ENCODE peak calls at places on chromosomes 3 and 15, in eight cellular contexts. W is neural progenitor cell; L is heart left ventricle; J is uterus; K is CD8-positive, alpha-beta T cell; Z is hepatocyte; S is fibroblast of lung; R is ascending aorta. P is an unnamed sample.

GRCh38 chr3:123068227-123069020 is 1.6 kb downstream of the PDIA5 start:
- DNase-seq in W (no peak), L (no peak), J (no peak), K (peak; percentile 41), Z (peak; percentile 48), S (no peak), R (no peak), P (no peak)

GRCh38 chr3:170808041-170808440 is 62.0 kb downstream of the RPL22L1 start:
- DNase-seq in W (no peak), L (no peak), J (no peak), K (no peak), Z (no peak), S (no peak), R (no peak), P (no peak)

GRCh38 chr3:100254168-100254777 is 6.5 kb upstream of the TBC1D23 start:
- DNase-seq in W (peak; percentile 86), L (peak; percentile 68), J (peak; percentile 64), K (no peak), Z (peak; percentile 85), S (peak; percentile 76), R (no peak), P (no peak)

GRCh38 chr3:30476373-30477082 is 129.9 kb upstream of the TGFBR2 start:
- DNase-seq in W (no peak), L (no peak), J (no peak), K (no peak), Z (no peak), S (peak; percentile 49), R (no peak), P (no peak)

GRCh38 chr3:156787015-156787414 is 39.1 kb upstream of the LEKR1 start:
- DNase-seq in W (no peak), L (no peak), J (no peak), K (no peak), Z (no peak), S (no peak), R (no peak), P (no peak)

GRCh38 chr3:127454968-127455367 is 135.6 kb downstream of the TPRA1 start:
- DNase-seq in W (no peak), L (no peak), J (no peak), K (no peak), Z (no peak), S (no peak), R (no peak), P (no peak)

GRCh38 chr3:152737021-152737908 is 97.7 kb upstream of the P2RY1 start:
- DNase-seq in W (no peak), L (peak; percentile 29), J (peak; percentile 20), K (no peak), Z (no peak), S (peak; percentile 85), R (no peak), P (no peak)

GRCh38 chr3:49415931-49416601 is 3.8 kb downstream of the TCTA start:
- DNase-seq in W (no peak), L (no peak), J (no peak), K (peak; percentile 66), Z (no peak), S (no peak), R (no peak), P (no peak)

GRCh38 chr3:112074006-112074405 is 12.2 kb upstream of the C3orf52 start:
- DNase-seq in W (no peak), L (no peak), J (no peak), K (no peak), Z (no peak), S (peak; percentile 56), R (no peak), P (no peak)

GRCh38 chr15:32952901-32953889 is 235.4 kb downstream of the GREM1 start:
- DNase-seq in W (peak; percentile 13), L (no peak), J (no peak), K (no peak), Z (no peak), S (peak; percentile 55), R (no peak), P (no peak)

GRCh38 chr3:152426393-152426792 is 157.7 kb downstream of the MBNL1 start:
- DNase-seq in W (no peak), L (no peak), J (no peak), K (no peak), Z (no peak), S (no peak), R (no peak), P (no peak)

DNA sequence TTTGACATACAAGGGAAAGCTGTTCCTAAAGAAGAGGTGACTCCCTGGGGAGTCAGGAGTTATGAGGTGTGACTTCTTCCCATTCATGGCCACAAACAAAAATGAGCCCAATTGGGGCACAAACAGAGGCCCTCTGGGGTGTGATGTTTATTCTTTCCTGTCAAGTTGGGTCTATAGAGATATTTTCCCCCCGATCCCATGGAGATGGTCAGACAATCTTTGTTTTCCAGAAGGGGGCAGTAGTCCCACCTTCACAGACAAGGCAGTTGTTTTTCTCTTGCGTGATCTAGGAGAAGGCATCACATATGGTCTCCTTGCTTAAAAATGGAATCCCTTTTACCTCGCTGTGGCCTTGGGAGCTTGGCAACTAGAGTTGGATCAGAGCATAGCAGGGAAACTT is 110.3 kb downstream of the MFSD1 start:
- DNase-seq in W (no peak), L (no peak), J (no peak), K (no peak), Z (no peak), S (no peak), R (no peak), P (no peak)
- TF ChIP-seq CTCF in W (peak; percentile 45), L (no peak), J (no peak), K (no peak), Z (no peak), S (no peak), R (no peak), P (no peak)

GRCh38 chr15:100133001-100133400 is 208.8 kb downstream of the ADAMTS17 start:
- DNase-seq in W (peak; percentile 22), L (no peak), J (no peak), K (no peak), Z (no peak), S (no peak), R (no peak), P (no peak)

GRCh38 chr15:100132309-100132708 is 209.5 kb downstream of the ADAMTS17 start:
- DNase-seq in W (no peak), L (no peak), J (no peak), K (no peak), Z (no peak), S (no peak), R (no peak), P (no peak)

GRCh38 chr15:100129677-100130076 is 212.1 kb downstream of the ADAMTS17 start:
- DNase-seq in W (no peak), L (no peak), J (no peak), K (no peak), Z (no peak), S (no peak), R (no peak), P (no peak)

GRCh38 chr15:100133981-100134711 is 207.6 kb downstream of the ADAMTS17 start:
- DNase-seq in W (no peak), L (no peak), J (no peak), K (no peak), Z (no peak), S (no peak), R (no peak), P (no peak)

DNA sequence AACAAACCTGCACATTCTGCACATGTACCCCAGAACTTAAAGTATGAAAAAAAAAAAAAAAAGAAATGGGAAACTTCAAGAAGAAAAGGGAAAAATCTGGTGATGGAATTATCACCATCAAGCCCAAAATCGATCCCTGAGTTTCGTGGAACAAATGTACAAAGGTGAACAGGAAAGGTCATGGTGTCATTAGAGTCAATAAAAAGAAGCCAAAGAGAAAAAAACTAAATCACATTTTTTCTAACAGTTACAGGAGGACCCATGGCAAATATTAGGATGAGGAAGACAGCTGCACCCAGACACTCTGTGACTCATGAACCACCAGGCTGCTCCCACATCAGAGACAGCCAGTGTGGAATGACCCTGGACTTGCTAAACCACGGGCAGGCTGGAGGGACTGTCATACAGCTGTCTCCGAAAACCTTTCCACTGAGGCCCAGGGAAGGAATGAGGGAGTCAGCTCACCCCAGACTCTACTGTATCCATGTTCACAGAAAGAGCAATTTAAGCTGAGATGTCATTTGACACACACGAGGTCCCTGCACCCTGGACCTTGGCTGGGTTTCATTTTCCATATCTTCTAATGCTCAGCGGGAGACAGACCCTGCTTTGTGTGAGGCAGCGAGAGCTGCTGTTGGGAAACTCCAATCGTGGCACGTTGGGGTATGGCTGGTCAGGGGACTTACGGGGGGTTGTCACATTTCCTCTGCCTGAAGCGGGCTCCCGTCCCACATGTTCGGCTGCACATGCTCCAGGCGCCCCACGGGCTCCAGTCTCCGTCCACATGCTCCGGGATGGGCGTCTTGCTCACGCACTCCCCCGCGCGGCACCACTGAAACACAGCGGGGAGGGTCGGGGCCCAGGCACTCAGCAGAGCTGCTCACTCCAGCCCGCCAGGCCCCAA is 210.2 kb downstream of the ADAMTS17 start:
- DNase-seq in W (peak; percentile 49), L (peak; percentile 79), J (no peak), K (no peak), Z (peak; percentile 30), S (peak; percentile 71), R (no peak), P (no peak)
- TF ChIP-seq CTCF in W (peak; percentile 44), L (peak; percentile 57), J (peak; percentile 6), K (no peak), Z (peak; percentile 16), S (peak; percentile 70), R (peak; percentile 81), P (peak; percentile 22)

DNA sequence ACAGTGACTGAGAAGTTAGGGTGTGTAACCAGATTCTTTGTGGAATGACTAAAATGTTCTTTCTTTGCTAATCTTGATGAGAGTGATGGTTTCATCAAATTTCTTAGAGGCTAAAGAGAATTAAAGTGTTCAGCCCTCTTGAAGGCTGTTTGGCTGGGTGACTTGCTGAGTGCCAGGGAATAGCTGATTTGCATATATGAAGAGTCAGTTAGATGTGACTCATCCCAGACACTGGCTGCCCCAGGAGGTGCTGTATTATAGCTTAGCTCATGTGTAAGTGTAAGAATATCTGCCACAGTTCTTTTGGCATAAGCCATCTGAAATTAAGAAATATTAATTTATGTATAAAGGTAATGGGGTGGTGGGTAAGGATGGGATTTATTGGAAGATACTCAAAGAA is 535.1 kb downstream of the NLGN1 start:
- DNase-seq in W (no peak), L (no peak), J (no peak), K (no peak), Z (peak; percentile 44), S (peak; percentile 87), R (no peak), P (no peak)
- TF ChIP-seq CTCF in W (no peak), L (no peak), J (no peak), K (no peak), Z (no peak), S (no peak), R (no peak), P (no peak)

DNA sequence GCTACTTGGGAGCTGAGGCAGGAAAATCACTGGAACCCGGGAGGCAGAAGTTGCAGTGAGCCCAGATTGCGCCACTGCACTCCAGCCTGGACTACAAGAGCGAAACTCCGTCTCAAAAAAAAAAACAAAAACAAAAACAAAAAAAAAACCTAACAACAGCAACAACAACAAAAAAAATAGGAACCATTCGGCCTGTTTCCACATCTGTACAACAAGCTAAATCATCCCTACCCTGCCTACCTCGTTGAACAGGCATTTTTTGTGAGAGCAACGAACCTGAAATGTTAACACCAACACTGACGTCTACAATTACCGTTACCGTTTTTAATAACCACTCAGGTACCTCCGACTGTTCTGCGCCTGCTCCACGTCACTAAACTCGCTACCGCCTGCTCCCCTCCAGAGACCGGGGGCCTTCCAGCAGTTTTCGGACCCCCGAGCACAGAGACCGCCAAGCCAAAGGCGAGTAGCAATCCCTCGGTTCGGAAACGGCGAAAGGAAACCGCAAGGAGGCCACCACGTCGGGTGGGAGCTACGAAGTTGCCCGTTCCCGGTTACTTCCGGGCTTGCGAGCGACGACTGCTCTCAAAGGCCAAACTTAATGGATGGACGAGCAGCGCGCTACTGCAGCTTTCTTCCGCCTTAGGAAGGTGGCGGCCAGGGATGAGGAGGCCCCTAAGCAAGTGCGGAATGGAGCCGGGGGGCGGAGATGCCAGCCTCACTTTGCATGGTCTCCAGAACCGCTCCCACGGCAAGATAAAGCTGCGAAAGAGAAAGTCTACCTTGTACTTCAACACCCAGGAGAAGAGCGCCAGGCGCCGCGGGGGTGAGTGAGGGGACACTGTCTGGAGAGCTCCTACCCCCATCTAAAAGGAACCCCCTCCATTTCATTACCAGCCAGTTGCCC is at the start of the genes PIGB and PIGBOS1:
- DNase-seq in W (peak; percentile 90), L (peak; percentile 88), J (peak; percentile 77), K (peak; percentile 86), Z (peak; percentile 90), S (peak; percentile 90), R (peak; percentile 39), P (peak; percentile 32)
- TF ChIP-seq CTCF in W (peak; percentile 14), L (no peak), J (no peak), K (no peak), Z (no peak), S (peak; percentile 8), R (peak; percentile 9), P (no peak)